ENCODE peak calls at places on chromosomes 7 and 10, in four cellular contexts. R is MM.1S, A is cardiac muscle cell, M is mucosa of descending colon. Y is an unnamed sample.

GRCh38 chr7:101816499-101817030 is 861 bp upstream of the CUX1 start:
- DNase-seq in A (peak; percentile 56), M (peak; percentile 74), R (peak; percentile 48), Y (peak; percentile 75)

GRCh38 chr10:62073429-62073828 is 171.9 kb downstream of the ARID5B start:
- DNase-seq in A (no peak), M (no peak), R (no peak), Y (peak; percentile 50)

GRCh38 chr7:90655566-90655965 is 59.4 kb downstream of the CDK14 start:
- DNase-seq in A (peak; percentile 78), R (no peak), M (no peak), Y (peak; percentile 91)

GRCh38 chr10:91420868-91421267 is 10.7 kb downstream of the HECTD2 start:
- DNase-seq in R (no peak), A (no peak), M (no peak), Y (peak; percentile 28)

GRCh38 chr7:2821161-2821841 is 22.8 kb downstream of the GNA12 start:
- DNase-seq in R (peak; percentile 63), A (peak; percentile 77), M (no peak), Y (peak; percentile 74)

GRCh38 chr10:11150255-11150731 is 132.6 kb downstream of the CELF2 start:
- DNase-seq in A (no peak), R (peak; percentile 57), M (no peak), Y (no peak)

GRCh38 chr10:86963341-86963919 is 4.9 kb upstream of the ADIRF start:
- DNase-seq in M (no peak), A (no peak), R (no peak), Y (no peak)

GRCh38 chr7:137893143-137893742 is 46.5 kb upstream of the DGKI start:
- DNase-seq in R (no peak), M (no peak), A (no peak), Y (no peak)

GRCh38 chr10:100978896-100979185 is 8.5 kb downstream of the MRPL43 start:
- DNase-seq in A (no peak), M (no peak), R (no peak), Y (no peak)

GRCh38 chr10:78357027-78357672 is 323.5 kb downstream of the RPS24 start:
- DNase-seq in A (peak; percentile 23), R (no peak), M (no peak), Y (no peak)

GRCh38 chr10:1056326-1057105 is at the start of gene WDR37:
- DNase-seq in A (peak; percentile 87), R (peak; percentile 77), M (peak; percentile 93), Y (peak; percentile 86)

GRCh38 chr10:96512997-96513685 is 585 bp downstream of the TLL2 start:
- DNase-seq in A (peak; percentile 32), R (no peak), M (no peak), Y (peak; percentile 22)

GRCh38 chr7:102140952-102141370 is 145.7 kb upstream of the SH2B2 start:
- DNase-seq in M (no peak), R (peak; percentile 79), A (no peak), Y (no peak)

GRCh38 chr7:106915407-106915806 is 50.3 kb downstream of the PIK3CG start:
- DNase-seq in R (no peak), A (no peak), M (no peak), Y (no peak)

GRCh38 chr10:75108684-75109458 is 2.6 kb upstream of the SAMD8 start:
- DNase-seq in M (no peak), A (peak; percentile 38), R (no peak), Y (peak; percentile 31)

GRCh38 chr7:120898710-120899499 is 41.0 kb upstream of the TSPAN12 start:
- DNase-seq in R (no peak), M (no peak), A (no peak), Y (no peak)

GRCh38 chr10:122310311-122311050 is 39.4 kb downstream of the BTBD16 start:
- DNase-seq in R (no peak), M (peak; percentile 66), A (peak; percentile 29), Y (no peak)

GRCh38 chr10:59181668-59182067 is 5.2 kb downstream of the PHYHIPL start:
- DNase-seq in M (no peak), R (no peak), A (peak; percentile 78), Y (peak; percentile 71)

GRCh38 chr10:75303045-75303777 is 67.5 kb upstream of the COMTD1 start:
- DNase-seq in R (no peak), M (no peak), A (no peak), Y (no peak)

GRCh38 chr10:123027861-123028260 is 19.1 kb downstream of the ACADSB start:
- DNase-seq in M (no peak), R (no peak), A (no peak), Y (peak; percentile 4)

GRCh38 chr10:81866753-81867152 is 8.2 kb upstream of the NRG3 start:
- DNase-seq in A (peak; percentile 66), R (peak; percentile 89), M (no peak), Y (no peak)

GRCh38 chr7:18666107-18666728 is 170.7 kb downstream of the HDAC9 start:
- DNase-seq in R (peak; percentile 79), M (peak; percentile 74), A (peak; percentile 84), Y (peak; percentile 58)

GRCh38 chr10:121216721-121217181 is 365.6 kb downstream of the WDR11 start:
- DNase-seq in R (no peak), A (no peak), M (no peak), Y (no peak)

GRCh38 chr7:1344981-1345701 is 112.5 kb downstream of the UNCX start:
- DNase-seq in A (no peak), M (no peak), R (no peak), Y (no peak)

GRCh38 chr10:66746711-66747110 is 179.1 kb upstream of the LRRTM3 start:
- DNase-seq in R (no peak), A (no peak), M (no peak), Y (no peak)

GRCh38 chr7:101784275-101785127 is 32.9 kb upstream of the CUX1 start:
- DNase-seq in R (no peak), M (no peak), A (peak; percentile 63), Y (peak; percentile 64)

GRCh38 chr10:11435621-11436020 is 175.8 kb downstream of the USP6NL start:
- DNase-seq in M (no peak), A (no peak), R (no peak), Y (no peak)

GRCh38 chr7:45182856-45183710 is 25.5 kb downstream of the RAMP3 start:
- DNase-seq in M (no peak), A (no peak), R (no peak), Y (no peak)

GRCh38 chr7:101882595-101883564 is 65.5 kb downstream of the CUX1 start:
- DNase-seq in A (peak; percentile 100), R (no peak), M (peak; percentile 65), Y (peak; percentile 100)

GRCh38 chr7:668139-668871 is 58.2 kb upstream of the DNAAF5 start:
- DNase-seq in M (peak; percentile 26), R (no peak), A (peak; percentile 87), Y (peak; percentile 89)

GRCh38 chr7:2542011-2542923 is 13.1 kb downstream of the BRAT1 start:
- DNase-seq in M (peak; percentile 21), A (no peak), R (no peak), Y (no peak)

GRCh38 chr7:106462914-106463482 is 178.2 kb upstream of the NAMPT start:
- DNase-seq in A (no peak), M (no peak), R (no peak), Y (peak; percentile 7)

GRCh38 chr7:115477193-115477651 is 553.3 kb downstream of the TFEC start:
- DNase-seq in A (peak; percentile 47), M (peak; percentile 53), R (no peak), Y (peak; percentile 65)

GRCh38 chr10:23525406-23525805 is 86.5 kb downstream of the OTUD1 start:
- DNase-seq in A (peak; percentile 49), M (no peak), R (peak; percentile 34), Y (peak; percentile 1)

GRCh38 chr7:117807688-117808087 is 65.6 kb downstream of the CTTNBP2 start:
- DNase-seq in A (no peak), R (no peak), M (no peak), Y (no peak)

GRCh38 chr10:47154762-47155161 is 145.2 kb upstream of the GDF10 start:
- DNase-seq in M (no peak), A (no peak), R (no peak), Y (no peak)

GRCh38 chr10:311901-312665 is 176.8 kb downstream of the ZMYND11 start:
- DNase-seq in A (no peak), R (no peak), M (no peak), Y (no peak)

GRCh38 chr10:130232361-130233360 is 96.5 kb downstream of the GLRX3 start:
- DNase-seq in R (no peak), A (no peak), M (no peak), Y (no peak)

GRCh38 chr10:117970962-117971361 is 75.8 kb downstream of the RAB11FIP2 start:
- DNase-seq in A (no peak), M (no peak), R (no peak), Y (no peak)
- TF ChIP-seq CTCF in A (no peak), M (no peak), R (no peak), Y (no peak)

GRCh38 chr10:112202561-112203241 is 19.1 kb upstream of the GPAM start:
- DNase-seq in A (no peak), M (no peak), R (no peak), Y (no peak)
- H3K4me3 ChIP-seq in A (no peak overlapping the region), M (no peak overlapping the region), R (no peak overlapping the region), Y (no peak overlapping the region)

DNA sequence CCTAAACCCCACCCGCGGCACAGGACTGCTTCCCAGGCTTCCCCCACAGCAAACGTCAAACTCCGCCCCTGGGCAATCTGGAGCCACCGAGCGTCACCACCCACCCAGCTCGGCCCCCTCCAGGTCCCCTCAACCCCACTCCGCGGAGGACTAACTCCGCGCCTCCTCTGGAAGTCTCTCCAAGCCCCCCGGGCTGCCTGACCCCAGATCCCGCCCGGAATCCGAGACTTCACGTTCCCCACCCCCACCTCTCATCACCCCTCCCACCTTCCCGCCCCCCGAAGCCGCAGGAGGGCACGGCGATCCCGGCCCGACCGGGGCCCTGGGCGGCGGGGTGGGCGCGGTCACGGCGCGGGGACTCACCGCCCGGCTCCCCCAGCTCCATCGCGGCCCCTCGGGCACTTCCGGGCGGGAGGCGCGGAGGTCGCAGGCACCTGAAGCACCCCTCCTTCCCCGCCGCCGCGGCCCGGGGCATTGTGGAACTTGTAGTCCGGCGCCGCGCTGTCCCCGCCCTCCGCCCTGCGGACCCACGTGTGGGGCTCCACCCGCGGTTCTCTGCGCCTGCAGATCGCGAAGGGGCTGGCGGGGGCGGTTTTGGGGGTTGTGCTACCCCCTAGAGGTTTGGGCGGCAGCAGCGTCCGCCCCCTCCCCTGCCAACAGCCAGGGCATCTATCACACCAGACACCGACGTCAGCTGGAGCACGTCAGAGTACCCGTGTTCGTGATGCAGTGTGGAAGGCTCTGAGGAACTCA is at the start of gene TMUB1:
- DNase-seq in M (peak; percentile 88), R (peak; percentile 79), A (peak; percentile 62), Y (peak; percentile 45)
- TF ChIP-seq CTCF in M (no peak), R (no peak), A (no peak), Y (no peak)

GRCh38 chr10:6300106-6300783 is 97.5 kb downstream of the PFKFB3 start:
- DNase-seq in A (peak; percentile 26), M (no peak), R (peak; percentile 78), Y (peak; percentile 74)
- H3K4me3 ChIP-seq in A (no peak overlapping the region), M (no peak overlapping the region), R (peak overlapping the region; percentile 55), Y (no peak overlapping the region)

GRCh38 chr7:11331128-11332102 is 357.7 kb downstream of the PHF14 start:
- DNase-seq in R (no peak), M (no peak), A (no peak), Y (no peak)
- TF ChIP-seq CTCF in R (no peak), M (no peak), A (no peak), Y (no peak)

Y was measured in foreskin fibroblast.